ENCODE peak calls at places on chromosomes 11 and 22, in four cellular contexts. L is CD4-positive, alpha-beta T cell; W is mammary epithelial cell; V is lower lobe of right lung. J is an unnamed sample.

GRCh38 chr11:19187101-19187500 is 14.7 kb downstream of the CSRP3 start:
- DNase-seq in L (no peak), W (peak; percentile 26), V (no peak), J (no peak)

GRCh38 chr11:16034074-16034473 is 322.3 kb downstream of the SOX6 start:
- DNase-seq in W (no peak), L (no peak), V (no peak), J (no peak)

GRCh38 chr11:47551086-47551485 is 1.8 kb downstream of the CELF1 start:
- DNase-seq in W (peak; percentile 37), V (no peak), L (no peak), J (no peak)

GRCh38 chr11:70073881-70074371 is 4.2 kb upstream of the ANO1 start:
- DNase-seq in W (peak; percentile 91), L (no peak), V (no peak), J (peak; percentile 81)

GRCh38 chr22:35972559-35972958 is 56.1 kb downstream of the RBFOX2 start:
- DNase-seq in V (no peak), L (no peak), W (peak; percentile 33), J (no peak)

GRCh38 chr22:38350444-38351359 is 33.5 kb upstream of the CSNK1E start:
- DNase-seq in W (no peak), V (no peak), L (no peak), J (no peak)

GRCh38 chr11:105027671-105028070 is 4.7 kb upstream of the CASP5 start:
- DNase-seq in W (no peak), L (no peak), V (no peak), J (no peak)

GRCh38 chr11:69912161-69912910 is 93.1 kb upstream of the FGF3 start:
- DNase-seq in L (no peak), W (no peak), V (peak; percentile 39), J (no peak)

GRCh38 chr11:61730222-61730994 is 22.0 kb upstream of the MYRF start:
- DNase-seq in W (peak; percentile 95), L (no peak), V (no peak), J (no peak)

GRCh38 chr11:613369-613968 is 2.3 kb downstream of the IRF7 start:
- DNase-seq in W (peak; percentile 40), V (peak; percentile 89), L (peak; percentile 84), J (peak; percentile 63)

GRCh38 chr11:67646535-67647336 is 3.8 kb downstream of the ACY3 start:
- DNase-seq in L (no peak), V (peak; percentile 45), W (no peak), J (no peak)

GRCh38 chr22:20111045-20111688 is 4.7 kb upstream of the RANBP1 start:
- DNase-seq in L (no peak), W (no peak), V (peak; percentile 44), J (peak; percentile 47)

DNA sequence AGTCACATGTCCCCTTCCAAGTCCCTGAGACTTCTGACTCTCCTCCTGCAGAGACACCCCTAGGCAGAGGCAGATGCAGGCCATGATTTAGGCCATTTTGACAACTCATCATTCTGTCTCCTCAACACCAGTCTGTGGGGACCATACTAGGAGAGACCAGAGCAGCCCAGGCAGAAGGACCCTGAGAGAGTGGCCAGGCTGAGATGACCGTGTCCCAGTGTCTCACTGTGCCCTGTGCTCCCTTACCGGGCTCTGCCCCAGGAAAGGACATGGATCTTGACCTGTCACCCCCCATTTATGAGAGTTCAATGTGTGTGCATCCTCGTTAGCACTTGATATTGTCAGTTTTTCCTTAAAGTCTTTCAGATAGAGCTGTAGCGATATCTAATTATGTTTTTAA is 52.4 kb upstream of the IGLL5 start:
- DNase-seq in W (no peak), L (no peak), V (no peak), J (no peak)
- H3K27me3 ChIP-seq in W (no peaks in the 10 kb centered on the region), L (no peaks in the 10 kb centered on the region), V (no peaks in the 10 kb centered on the region), J (no peaks in the 10 kb centered on the region)

GRCh38 chr11:1834791-1835670 is at the start of gene SYT8:
- DNase-seq in L (no peak), V (peak; percentile 56), W (peak; percentile 50), J (peak; percentile 14)
- H3K27me3 ChIP-seq in L (peaks cover 12% of the 10 kb centered on the region), V (peaks cover 8% of the 10 kb centered on the region), W (no peaks in the 10 kb centered on the region), J (no peaks in the 10 kb centered on the region)

GRCh38 chr11:112249871-112250590 is 10.6 kb downstream of the PLET1 start:
- DNase-seq in W (no peak), V (no peak), L (no peak), J (no peak)
- H3K27me3 ChIP-seq in W (no peaks in the 10 kb centered on the region), V (no peaks in the 10 kb centered on the region), L (no peaks in the 10 kb centered on the region), J (no peaks in the 10 kb centered on the region)

GRCh38 chr11:11291432-11292015 is 61.5 kb downstream of the CSNK2A3 start:
- DNase-seq in W (no peak), L (no peak), V (no peak), J (no peak)
- H3K27me3 ChIP-seq in W (no peaks in the 10 kb centered on the region), L (no peaks in the 10 kb centered on the region), V (no peaks in the 10 kb centered on the region), J (no peaks in the 10 kb centered on the region)

DNA sequence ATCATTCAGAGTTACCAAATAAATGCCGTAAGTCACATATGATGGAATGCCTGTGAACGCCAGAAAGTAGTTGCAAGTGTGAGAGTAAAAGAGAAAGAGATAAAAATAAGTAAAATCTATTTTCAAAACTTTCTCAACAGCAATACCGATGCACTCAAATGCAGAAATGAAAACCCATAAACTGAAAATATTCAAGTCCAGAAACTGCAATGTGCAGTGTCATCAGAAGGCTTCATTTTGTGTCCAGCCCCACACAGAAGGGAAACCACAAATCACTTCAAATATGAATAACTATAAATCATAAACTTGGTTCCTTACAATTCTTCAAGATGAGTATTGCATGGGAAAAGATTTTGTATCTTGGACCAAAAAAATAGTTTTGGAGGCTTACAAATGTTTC is 375.2 kb upstream of the ANO5 start:
- DNase-seq in V (no peak), L (no peak), W (no peak), J (no peak)
- H3K27me3 ChIP-seq in V (no peaks in the 10 kb centered on the region), L (no peaks in the 10 kb centered on the region), W (no peaks in the 10 kb centered on the region), J (no peaks in the 10 kb centered on the region)

GRCh38 chr11:116642481-116642880 is 130.3 kb downstream of the BUD13 start:
- DNase-seq in W (no peak), L (no peak), V (no peak), J (no peak)
- H3K27me3 ChIP-seq in W (no peaks in the 10 kb centered on the region), L (peaks cover 4% of the 10 kb centered on the region), V (peaks cover 15% of the 10 kb centered on the region), J (no peaks in the 10 kb centered on the region)

GRCh38 chr11:111300569-111300968 is 2.2 kb downstream of the POU2AF3 start:
- DNase-seq in L (no peak), W (no peak), V (no peak), J (no peak)
- H3K27me3 ChIP-seq in L (peaks cover 32% of the 10 kb centered on the region), W (peaks cover 1% of the 10 kb centered on the region), V (peaks cover 16% of the 10 kb centered on the region), J (no peaks in the 10 kb centered on the region)

DNA sequence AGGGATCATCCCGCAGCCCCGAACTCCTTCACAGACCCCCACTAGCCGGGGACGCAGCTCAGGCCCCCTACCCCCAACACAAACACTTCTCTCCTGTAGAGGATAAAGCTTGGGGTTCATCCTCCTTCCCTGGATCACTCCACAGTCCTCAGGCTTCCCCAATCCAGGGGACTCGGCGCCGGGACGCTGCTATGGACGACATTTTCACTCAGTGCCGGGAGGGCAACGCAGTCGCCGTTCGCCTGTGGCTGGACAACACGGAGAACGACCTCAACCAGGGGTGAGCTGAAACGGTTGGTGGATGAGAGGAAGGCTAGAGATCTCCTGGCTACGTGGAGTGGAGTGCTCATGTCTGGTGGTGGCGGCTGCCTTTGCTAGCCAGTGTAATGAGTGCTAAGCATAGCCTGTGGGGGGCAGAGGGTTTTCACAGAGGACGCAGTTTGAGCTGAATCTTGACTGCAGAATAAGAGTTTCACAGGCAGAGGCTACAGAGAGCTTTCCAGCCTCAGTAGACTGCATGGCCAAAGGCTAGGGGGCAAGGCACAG is 580 bp downstream of the ILK start:
- DNase-seq in V (no peak), L (peak; percentile 48), W (peak; percentile 46), J (no peak)
- H3K27me3 ChIP-seq in V (no peaks in the 10 kb centered on the region), L (no peaks in the 10 kb centered on the region), W (no peaks in the 10 kb centered on the region), J (no peaks in the 10 kb centered on the region)

GRCh38 chr11:64713031-64713780 is 9.8 kb downstream of the NRXN2 start:
- DNase-seq in V (peak; percentile 60), W (peak; percentile 39), L (no peak), J (peak; percentile 77)
- H3K27me3 ChIP-seq in V (peaks cover 95% of the 10 kb centered on the region), W (peaks cover 21% of the 10 kb centered on the region), L (peaks cover 78% of the 10 kb centered on the region), J (no peaks in the 10 kb centered on the region)

J was measured in right cardiac atrium.